ENCODE peak calls at places on chromosomes 11 and 22, in nine cellular contexts. M is epithelial cell of prostate; K is Right ventricle myocardium superior; L is T-cell; N is NCI-H1417; U is GM13976; Y is stimulated activated CD4-positive, alpha-beta T cell treated with anti-CD3 and anti-CD28 coated beads, Interleukin-4, amount 100 ng/mL, for 48 hours; C is SW480; D is HS-5. R is an unnamed sample.

GRCh38 chr11:131145806-131146205 is 224.6 kb upstream of the NTM start:
- DNase-seq in M (no peak), K (no peak), L (no peak), N (no peak), U (no peak), Y (no peak), C (no peak), D (no peak), R (no peak)

GRCh38 chr11:3123316-3123715 is 41.8 kb downstream of the OSBPL5 start:
- DNase-seq in M (no peak), K (peak), L (no peak), N (peak), U (no peak), Y (no peak), C (no peak), D (no peak), R (no peak)

GRCh38 chr11:35045219-35045819 is 93.7 kb upstream of the CD44 start:
- DNase-seq in M (no peak), K (no peak), L (peak), N (peak), U (no peak), Y (no peak), C (no peak), D (no peak), R (no peak)

GRCh38 chr11:22703040-22703439 is 36.6 kb downstream of the GAS2 start:
- DNase-seq in M (peak), K (no peak), L (no peak), N (peak), U (peak), Y (no peak), C (peak), D (peak), R (peak)

GRCh38 chr22:19597399-19597735 is 73.2 kb upstream of the CLDN5 start:
- DNase-seq in M (no peak), K (no peak), L (peak), N (no peak), U (no peak), Y (no peak), C (no peak), D (no peak), R (no peak)

GRCh38 chr11:106733518-106734162 is 284.6 kb downstream of the GUCY1A2 start:
- DNase-seq in M (no peak), K (peak), L (no peak), N (no peak), U (no peak), Y (no peak), C (no peak), D (no peak), R (no peak)

GRCh38 chr11:89168396-89168795 is 9.3 kb upstream of the TYR start:
- DNase-seq in M (no peak), K (no peak), L (no peak), N (no peak), U (no peak), Y (no peak), C (no peak), D (no peak), R (no peak)

GRCh38 chr11:58900479-58901420 is 38.5 kb upstream of the GLYATL1 start:
- DNase-seq in M (peak), K (peak), L (no peak), N (no peak), U (peak), Y (peak), C (peak), D (no peak), R (peak)

GRCh38 chr22:37641251-37641949 is 1.9 kb downstream of the SH3BP1 start:
- DNase-seq in M (no peak), K (no peak), L (no peak), N (no peak), U (no peak), Y (no peak), C (no peak), D (no peak), R (no peak)

GRCh38 chr22:47564651-47565050 is 802.2 kb downstream of the TBC1D22A start:
- DNase-seq in M (no peak), K (no peak), L (no peak), N (no peak), U (no peak), Y (no peak), C (no peak), D (no peak), R (no peak)

GRCh38 chr11:67418476-67419281 is 3.2 kb downstream of the CARNS1 start:
- DNase-seq in M (no peak), K (peak), L (no peak), N (no peak), U (no peak), Y (no peak), C (no peak), D (no peak), R (no peak)

GRCh38 chr11:65571940-65572339 is 398 bp upstream of the FAM89B start:
- DNase-seq in M (no peak), K (no peak), L (no peak), N (no peak), U (no peak), Y (no peak), C (peak), D (no peak), R (peak)

GRCh38 chr11:123413636-123414035 is 16.4 kb upstream of the GRAMD1B start:
- DNase-seq in M (no peak), K (no peak), L (no peak), N (no peak), U (no peak), Y (no peak), C (no peak), D (no peak), R (no peak)

GRCh38 chr22:28123989-28124766 is 205.1 kb upstream of the PITPNB start:
- DNase-seq in M (no peak), K (no peak), L (no peak), N (no peak), U (no peak), Y (no peak), C (no peak), D (no peak), R (no peak)

GRCh38 chr22:27554106-27554814 is 247.3 kb downstream of the MN1 start:
- DNase-seq in M (no peak), K (peak), L (no peak), N (no peak), U (no peak), Y (no peak), C (no peak), D (no peak), R (no peak)

GRCh38 chr11:2554338-2555240 is 109.8 kb downstream of the KCNQ1 start:
- DNase-seq in M (no peak), K (peak), L (no peak), N (no peak), U (no peak), Y (no peak), C (no peak), D (no peak), R (no peak)

GRCh38 chr11:82927264-82927880 is 25.8 kb downstream of the DDIAS start:
- DNase-seq in M (peak), K (no peak), L (no peak), N (peak), U (peak), Y (no peak), C (peak), D (peak), R (peak)

GRCh38 chr11:96215094-96215782 is 127.8 kb downstream of the MAML2 start:
- DNase-seq in M (no peak), K (no peak), L (peak), N (no peak), U (peak), Y (no peak), C (no peak), D (no peak), R (no peak)

GRCh38 chr22:38272373-38273134 is at the start of gene TMEM184B:
- DNase-seq in M (no peak), K (peak), L (peak), N (peak), U (peak), Y (peak), C (peak), D (no peak), R (peak)

GRCh38 chr22:28815101-28815500 is 14.7 kb upstream of the XBP1 start:
- DNase-seq in M (no peak), K (no peak), L (no peak), N (no peak), U (no peak), Y (no peak), C (no peak), D (no peak), R (no peak)

R was measured in H4.